ENCODE peak calls at places on chromosomes 3 and 15, in six cellular contexts. O, H, D, N, I and L are unnamed samples.

GRCh38 chr15:63166219-63166618 is 8.9 kb upstream of the RPS27L start:
- DNase-seq in O (no peak), I (no peak), H (no peak), D (no peak), N (no peak), L (peak; percentile 24)

GRCh38 chr3:169104541-169104940 is 559.0 kb downstream of the MECOM start:
- DNase-seq in I (no peak), D (no peak), H (no peak), O (no peak), N (no peak), L (no peak)

GRCh38 chr3:31959951-31960792 is 20.9 kb downstream of the OSBPL10 start:
- DNase-seq in I (no peak), N (no peak), O (no peak), H (no peak), D (no peak), L (peak; percentile 81)

GRCh38 chr15:91413142-91413541 is 313.1 kb downstream of the SV2B start:
- DNase-seq in D (no peak), N (no peak), H (no peak), I (no peak), O (no peak), L (no peak)

GRCh38 chr15:82613764-82614163 is 33.4 kb downstream of the CPEB1 start:
- DNase-seq in N (no peak), H (no peak), O (no peak), I (no peak), D (no peak), L (peak; percentile 2)

GRCh38 chr3:94483403-94483802 is 420.5 kb downstream of the NSUN3 start:
- DNase-seq in H (no peak), D (no peak), I (no peak), O (no peak), N (no peak), L (no peak)

GRCh38 chr3:141011511-141012262 is 39.5 kb upstream of the SPSB4 start:
- DNase-seq in I (no peak), O (peak; percentile 75), H (peak; percentile 85), N (peak; percentile 29), D (peak; percentile 50), L (peak; percentile 95)

GRCh38 chr3:85867072-85867471 is 908.3 kb downstream of the CADM2 start:
- DNase-seq in N (no peak), H (no peak), I (no peak), D (no peak), O (no peak), L (no peak)

GRCh38 chr3:99966657-99967420 is 147.5 kb downstream of the FILIP1L start:
- DNase-seq in H (no peak), O (no peak), I (no peak), D (no peak), N (no peak), L (no peak)

GRCh38 chr3:151796105-151796705 is 17.7 kb upstream of the AADAC start:
- DNase-seq in O (no peak), N (no peak), D (no peak), I (no peak), H (no peak), L (no peak)

GRCh38 chr3:14126017-14126902 is 1.4 kb downstream of the TMEM43 start:
- DNase-seq in I (no peak), N (no peak), H (no peak), O (no peak), D (no peak), L (no peak)

GRCh38 chr3:141913150-141913811 is 36.8 kb downstream of the ATP1B3 start:
- DNase-seq in O (no peak), D (no peak), H (peak; percentile 70), I (no peak), N (peak; percentile 8), L (peak; percentile 78)

GRCh38 chr15:43483306-43484128 is 9.4 kb downstream of the TP53BP1 start:
- DNase-seq in I (no peak), H (no peak), O (no peak), N (no peak), D (no peak), L (peak; percentile 7)

GRCh38 chr3:2810723-2811122 is 299.5 kb downstream of the IL5RA start:
- DNase-seq in H (no peak), D (no peak), O (no peak), N (no peak), I (no peak), L (peak; percentile 45)

GRCh38 chr3:64756587-64756986 is 68.8 kb upstream of the ADAMTS9 start:
- DNase-seq in I (no peak), O (no peak), H (no peak), N (no peak), D (no peak), L (no peak)

GRCh38 chr3:57597973-57598351 is 818 bp upstream of the ARF4 start:
- DNase-seq in H (no peak), O (no peak), I (no peak), D (no peak), N (peak; percentile 7), L (no peak)

GRCh38 chr15:48458876-48459275 is 127.6 kb downstream of the DUT start:
- DNase-seq in D (no peak), I (no peak), H (no peak), O (no peak), N (no peak), L (no peak)

GRCh38 chr3:9347887-9348286 is 15.0 kb upstream of the THUMPD3 start:
- DNase-seq in I (no peak), N (no peak), H (no peak), O (no peak), D (no peak), L (no peak)

GRCh38 chr3:111902534-111902933 is 43.5 kb downstream of the PHLDB2 start:
- DNase-seq in O (no peak), H (no peak), N (no peak), I (no peak), D (no peak), L (no peak)